ENCODE peak calls at places on chromosome 2, in six cellular contexts. U is GOT3; R is NCI-H1436; O is stimulated activated CD8-positive, alpha-beta memory T cell treated with anti-CD3 and anti-CD28 coated beads, Interleukin-4, amount 100 ng/mL, for 24 hours; E is psoas muscle; D is GM12891. H is an unnamed sample.

GRCh38 chr2:169803480-169803879 is 4.8 kb downstream of the SSB start:
- DNase-seq in R (no peak), U (no peak), E (no peak), D (no peak), O (no peak), H (no peak)

GRCh38 chr2:235627682-235628081 is 133.8 kb downstream of the AGAP1 start:
- DNase-seq in U (no peak), R (no peak), O (no peak), D (no peak), E (no peak), H (no peak)

GRCh38 chr2:166451451-166451850 is 42.6 kb downstream of the SCN7A start:
- DNase-seq in R (no peak), D (no peak), U (no peak), E (no peak), O (no peak), H (no peak)

GRCh38 chr2:6846967-6847695 is 18.6 kb downstream of the CMPK2 start:
- DNase-seq in O (no peak), U (no peak), R (no peak), D (no peak), E (no peak), H (no peak)

GRCh38 chr2:129192841-129193253 is 786.6 kb upstream of the RAB6C start:
- DNase-seq in R (no peak), O (no peak), U (no peak), D (no peak), E (no peak), H (no peak)

GRCh38 chr2:189137519-189137918 is 42.0 kb downstream of the COL5A2 start:
- DNase-seq in O (no peak), E (no peak), R (no peak), D (no peak), U (no peak), H (no peak)

GRCh38 chr2:52960891-52961290 is 806.7 kb upstream of the CHAC2 start:
- DNase-seq in R (no peak), O (no peak), D (no peak), E (no peak), U (no peak), H (no peak)

GRCh38 chr2:12930382-12930781 is 213.6 kb downstream of the TRIB2 start:
- DNase-seq in D (no peak), E (no peak), R (no peak), U (no peak), O (no peak), H (no peak)